ENCODE peak calls at places on chromosome 13, in six cellular contexts. V is HepG2; Y is NCI-H1436; E is BJ; N is stimulated activated CD4-positive, alpha-beta T cell treated with anti-CD3 and anti-CD28 coated beads, TNF-alpha, amount 100 ng/mL, for 4 hours; H is stimulated activated naive CD8-positive, alpha-beta T cell treated with anti-CD3 and anti-CD28 coated beads, Interleukin-15, amount 100 ng/mL, for 72 hours. X is an unnamed sample.

GRCh38 chr13:36431204-36432105 is 840 bp upstream of the CCNA1 start:
- DNase-seq in Y (peak; percentile 1), H (peak; percentile 6), E (no peak), V (no peak), N (no peak), X (peak; percentile 45)

GRCh38 chr13:102351486-102351885 is 50.4 kb downstream of the FGF14 start:
- DNase-seq in N (no peak), Y (no peak), V (no peak), E (no peak), H (no peak), X (no peak)

GRCh38 chr13:99144306-99144705 is 56.3 kb upstream of the UBAC2 start:
- DNase-seq in V (no peak), H (no peak), Y (no peak), N (no peak), E (no peak), X (no peak)

GRCh38 chr13:111575719-111576118 is 255.3 kb downstream of the TEX29 start:
- DNase-seq in N (no peak), H (no peak), E (no peak), V (no peak), Y (no peak), X (no peak)

GRCh38 chr13:30864352-30865130 is 41.5 kb upstream of the MEDAG start:
- DNase-seq in V (no peak), N (no peak), Y (no peak), H (no peak), E (peak; percentile 89), X (peak; percentile 30)

GRCh38 chr13:85833938-85834337 is 34.7 kb upstream of the SLITRK6 start:
- DNase-seq in V (no peak), Y (no peak), N (no peak), E (no peak), H (no peak), X (no peak)

GRCh38 chr13:34942732-34943674 is 933 bp downstream of the NBEA start:
- DNase-seq in Y (no peak), H (peak; percentile 16), E (no peak), V (no peak), N (no peak), X (peak; percentile 78)

GRCh38 chr13:83168575-83168974 is 713.7 kb downstream of the SLITRK1 start:
- DNase-seq in Y (no peak), N (no peak), E (no peak), V (no peak), H (no peak), X (no peak)

GRCh38 chr13:106587787-106588186 is 19.9 kb upstream of the ARGLU1 start:
- DNase-seq in H (no peak), E (no peak), Y (no peak), V (peak; percentile 24), N (no peak), X (no peak)

GRCh38 chr13:25771641-25772478 is 280.0 kb downstream of the SHISA2 start:
- DNase-seq in N (no peak), V (no peak), H (no peak), Y (no peak), E (no peak), X (peak; percentile 17)

GRCh38 chr13:98397221-98397620 is 179.7 kb downstream of the STK24 start:
- DNase-seq in V (no peak), Y (no peak), H (no peak), N (no peak), E (no peak), X (no peak)

GRCh38 chr13:45681101-45681500 is 21.0 kb upstream of the CBY2 start:
- DNase-seq in N (no peak), V (no peak), Y (no peak), H (no peak), E (no peak), X (no peak)

GRCh38 chr13:51935326-51936171 is 73.8 kb downstream of the CCDC70 start:
- DNase-seq in E (no peak), N (no peak), V (no peak), H (no peak), Y (no peak), X (peak; percentile 72)

GRCh38 chr13:106161186-106161585 is 374.3 kb downstream of the EFNB2 start:
- DNase-seq in H (no peak), Y (no peak), N (no peak), V (no peak), E (no peak), X (no peak)

GRCh38 chr13:95100525-95101121 is 200.6 kb downstream of the ABCC4 start:
- DNase-seq in H (no peak), E (peak; percentile 59), Y (no peak), V (peak; percentile 41), N (no peak), X (no peak)

GRCh38 chr13:98960331-98961203 is 17.3 kb downstream of the DOCK9 start:
- DNase-seq in H (no peak), E (no peak), V (no peak), N (no peak), Y (peak; percentile 30), X (no peak)

GRCh38 chr13:23705578-23705977 is 135.4 kb downstream of the TNFRSF19 start:
- DNase-seq in V (peak; percentile 42), E (no peak), H (no peak), N (no peak), Y (no peak), X (no peak)

X was measured in GM23338.